ENCODE peak calls at places on chromosomes 3 and 15, in four cellular contexts. V, D, L and M are unnamed samples. For H3K4me1, the result is how much of the 10 kb centered on the place peaks cover.

GRCh38 chr3:195546130-195546560 is 3.0 kb upstream of the PPP1R2 start:
- DNase-seq in V (no peak), D (peak), L (peak), M (no peak)

GRCh38 chr15:67109141-67110034 is 44.0 kb downstream of the SMAD3 start:
- DNase-seq in L (peak), D (peak), V (no peak), M (no peak)

GRCh38 chr15:73882761-73883419 is 9.5 kb downstream of the TBC1D21 start:
- DNase-seq in L (no peak), V (no peak), D (no peak), M (no peak)

GRCh38 chr3:11431319-11431718 is 159.1 kb downstream of the ATG7 start:
- DNase-seq in L (no peak), D (no peak), V (no peak), M (no peak)

GRCh38 chr3:165455360-165455759 is 259.2 kb upstream of the SLITRK3 start:
- DNase-seq in L (no peak), V (no peak), D (no peak), M (no peak)

GRCh38 chr15:51735211-51735610 is 2.2 kb downstream of the LYSMD2 start:
- DNase-seq in L (no peak), D (peak), V (peak), M (peak)

GRCh38 chr15:100111103-100112060 is 230.4 kb downstream of the ADAMTS17 start:
- DNase-seq in V (peak), L (peak), D (peak), M (no peak)

GRCh38 chr15:63015618-63016017 is 26.9 kb upstream of the TPM1 start:
- DNase-seq in D (peak), L (peak), V (no peak), M (no peak)

GRCh38 chr3:106566277-106566676 is 697.5 kb upstream of the CBLB start:
- DNase-seq in L (no peak), V (no peak), D (no peak), M (no peak)

GRCh38 chr3:99721633-99722007 is 83.2 kb downstream of the COL8A1 start:
- DNase-seq in V (no peak), D (no peak), L (no peak), M (no peak)

GRCh38 chr3:134533493-134533892 is 47.6 kb downstream of the CEP63 start:
- DNase-seq in L (no peak), V (no peak), D (no peak), M (no peak)

GRCh38 chr3:194148383-194148782 is 12.4 kb downstream of the HES1 start:
- DNase-seq in V (no peak), L (no peak), D (no peak), M (no peak)

GRCh38 chr3:9207076-9207763 is 42.2 kb downstream of the SRGAP3 start:
- DNase-seq in D (no peak), V (no peak), L (no peak), M (no peak)

GRCh38 chr3:146165370-146165769 is 4.4 kb upstream of the PLOD2 start:
- DNase-seq in D (peak), L (no peak), V (no peak), M (no peak)

GRCh38 chr15:82536409-82537350 is 3.6 kb downstream of the RPS17 start:
- DNase-seq in D (peak), V (no peak), L (no peak), M (no peak)

GRCh38 chr3:124057453-124057852 is 65.5 kb upstream of the ROPN1 start:
- DNase-seq in D (peak), L (peak), V (no peak), M (no peak)

GRCh38 chr3:178856804-178857203 is 214.8 kb downstream of the ZMAT3 start:
- DNase-seq in V (no peak), D (no peak), L (no peak), M (no peak)

DNA sequence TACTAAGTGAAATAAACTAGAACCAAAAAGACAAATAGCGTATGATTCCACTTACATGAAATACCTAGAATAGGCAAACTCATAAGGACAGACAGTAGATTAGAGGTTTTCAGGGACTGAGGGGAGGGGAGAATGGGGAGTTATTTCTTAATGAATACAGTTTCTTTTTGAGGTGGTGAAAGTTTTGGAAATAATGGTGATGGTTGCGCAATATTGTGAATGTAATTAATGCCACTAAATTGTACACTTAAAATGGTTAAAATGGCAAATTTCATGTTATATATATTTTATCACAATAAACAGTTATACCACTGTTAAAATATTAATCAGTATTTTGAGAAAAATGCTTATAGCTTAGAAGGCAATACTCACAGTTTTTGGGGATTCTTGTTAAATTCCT is 11.0 kb downstream of the UBE2E1 start:
- DNase-seq in V (no peak), L (no peak), D (no peak), M (no peak)
- H3K27ac ChIP-seq in V (no peak), L (no peak), D (no peak), M (no peak)

GRCh38 chr15:88624971-88625290 is 3.8 kb downstream of the AEN start:
- DNase-seq in L (no peak), V (no peak), D (peak), M (no peak)
- H3K4me1 ChIP-seq in L (under half), V (half or more), D (under half), M (half or more)

GRCh38 chr15:101250931-101251829 is 668 bp downstream of the CHSY1 start:
- DNase-seq in L (peak), D (peak), V (peak), M (peak)

GRCh38 chr15:101250331-101250730 is 1.5 kb downstream of the CHSY1 start:
- DNase-seq in L (no peak), V (no peak), D (peak), M (no peak)

GRCh38 chr15:101254157-101255065 is 2.6 kb upstream of the CHSY1 start:
- DNase-seq in D (no peak), L (no peak), V (no peak), M (no peak)

GRCh38 chr15:101252836-101253235 is 988 bp upstream of the CHSY1 start:
- DNase-seq in D (peak), L (no peak), V (no peak), M (no peak)

DNA sequence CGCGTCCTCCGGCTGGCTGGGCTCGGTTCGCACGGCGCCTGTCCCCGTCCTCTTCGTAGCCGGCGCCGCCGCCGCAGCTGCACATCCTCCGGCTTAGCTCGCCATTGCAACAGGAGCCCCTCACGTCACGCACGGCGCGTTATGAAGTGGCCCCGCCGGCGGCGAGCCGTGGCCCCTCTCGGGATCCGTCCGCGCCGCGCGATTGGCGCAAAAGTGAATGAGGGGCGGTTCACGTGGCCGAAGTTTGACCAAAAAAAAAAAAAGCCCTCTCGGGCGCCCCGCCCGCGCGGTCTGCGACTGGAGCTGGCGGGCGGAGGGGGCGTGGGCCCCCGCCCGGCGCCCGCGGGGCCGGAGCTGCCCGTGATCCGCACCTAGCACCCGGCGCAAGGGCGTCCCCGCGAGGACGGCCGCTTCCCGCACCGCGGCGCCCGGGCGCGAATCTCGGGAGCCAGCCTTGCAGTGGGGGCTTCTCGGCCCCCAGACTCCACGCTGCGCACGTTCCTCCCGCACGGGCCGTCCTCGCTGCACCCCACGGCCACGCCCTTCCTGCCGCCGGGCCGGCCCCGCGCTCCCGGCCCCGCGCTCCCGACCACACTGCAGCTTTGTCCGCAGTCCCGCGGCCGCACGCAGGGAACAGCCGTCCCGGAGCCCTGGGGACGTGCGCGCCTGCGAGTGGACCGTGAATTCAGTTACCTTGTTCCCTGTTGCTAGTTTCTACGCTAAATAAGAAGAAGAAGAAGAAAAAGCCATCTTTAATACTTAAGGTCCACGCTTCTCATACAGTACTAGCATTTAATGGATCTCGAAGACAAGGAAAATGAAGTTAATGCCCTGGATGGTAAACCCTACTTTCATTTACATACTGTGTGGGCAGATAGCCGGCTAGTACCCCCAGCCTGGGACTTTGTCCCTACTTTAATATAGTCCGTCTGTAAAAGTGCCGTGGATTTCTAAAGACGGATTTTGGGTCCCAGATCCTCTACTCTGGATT is at the start of gene CHSY1:
- DNase-seq in V (peak), D (peak), L (peak), M (peak)
- H3K27ac ChIP-seq in V (peak), D (peak), L (peak), M (peak)

DNA sequence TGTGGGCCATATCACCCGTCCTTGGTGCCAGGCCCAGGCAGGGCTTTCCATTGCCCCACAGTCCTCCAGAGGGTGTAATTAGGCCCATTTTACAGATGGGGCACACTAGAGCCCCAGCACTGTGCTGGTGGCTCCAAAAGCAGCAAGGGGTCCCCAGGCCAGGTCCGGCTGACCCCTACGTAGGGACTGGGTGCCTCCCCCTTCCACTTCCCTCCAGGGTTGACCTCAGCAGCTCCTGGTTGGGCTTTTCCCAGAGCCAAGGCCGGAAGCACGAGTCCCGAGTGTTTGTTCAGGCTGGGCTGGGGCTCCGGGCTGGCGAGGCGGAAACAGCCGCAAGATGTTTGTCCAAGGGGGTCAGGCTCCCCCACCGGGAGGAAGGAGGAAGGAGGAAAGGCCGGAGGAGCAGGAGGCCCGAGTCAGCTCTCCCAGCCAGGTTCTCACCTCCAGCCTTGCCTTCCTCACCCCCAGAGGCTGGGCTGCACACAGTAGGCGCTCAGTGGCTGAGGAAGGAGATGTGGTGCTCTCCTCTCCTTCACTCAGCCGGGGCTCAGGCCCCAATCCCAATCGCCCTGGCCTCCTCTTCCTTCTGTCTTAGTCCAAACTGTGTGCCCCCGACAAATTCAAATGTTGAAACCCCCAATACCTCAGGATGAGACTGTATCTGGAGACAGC is 17.1 kb upstream of the PLXND1 start:
- DNase-seq in D (no peak), L (peak), V (no peak), M (no peak)
- H3K4me1 ChIP-seq in D (under half), L (under half), V (under half), M (under half)

GRCh38 chr3:14436954-14437281 is 34.5 kb downstream of the SLC6A6 start:
- DNase-seq in L (no peak), D (no peak), V (no peak), M (no peak)
- H3K27ac ChIP-seq in L (no peak), D (no peak), V (no peak), M (peak)